ENCODE peak calls at places on chromosomes 7 and 10, in six cellular contexts. One of them, this sample, is unnamed.

GRCh38 chr7:34160261-34160752 is 255.0 kb downstream of the BMPER start:
- DNase-seq in mesothelial cell of epicardium: no peak
- DNase-seq in epithelial cell of proximal tubule: no peak
- DNase-seq in cardiac fibroblast: peak
- DNase-seq in Peyer's patch: no peak
- DNase-seq in ovary: no peak
- DNase-seq in this sample: no peak

GRCh38 chr10:28663576-28664368 is 13.5 kb upstream of the BAMBI start:
- DNase-seq in cardiac fibroblast: peak
- DNase-seq in epithelial cell of proximal tubule: no peak
- DNase-seq in mesothelial cell of epicardium: peak
- DNase-seq in ovary: peak
- DNase-seq in Peyer's patch: peak
- DNase-seq in this sample: no peak

GRCh38 chr7:150322114-150322832 is 882 bp upstream of the LRRC61 start:
- DNase-seq in epithelial cell of proximal tubule: no peak
- DNase-seq in mesothelial cell of epicardium: no peak
- DNase-seq in ovary: no peak
- DNase-seq in Peyer's patch: no peak
- DNase-seq in cardiac fibroblast: no peak
- DNase-seq in this sample: no peak

GRCh38 chr10:77228559-77228958 is 409.0 kb downstream of the KCNMA1 start:
- DNase-seq in ovary: no peak
- DNase-seq in Peyer's patch: no peak
- DNase-seq in cardiac fibroblast: no peak
- DNase-seq in mesothelial cell of epicardium: no peak
- DNase-seq in epithelial cell of proximal tubule: no peak
- DNase-seq in this sample: no peak

GRCh38 chr10:97875391-97875790 is 25.7 kb downstream of the GOLGA7B start:
- DNase-seq in Peyer's patch: no peak
- DNase-seq in epithelial cell of proximal tubule: no peak
- DNase-seq in mesothelial cell of epicardium: no peak
- DNase-seq in ovary: no peak
- DNase-seq in cardiac fibroblast: no peak
- DNase-seq in this sample: no peak

GRCh38 chr7:108099650-108100049 is 30.5 kb downstream of the LAMB4 start:
- DNase-seq in mesothelial cell of epicardium: no peak
- DNase-seq in cardiac fibroblast: no peak
- DNase-seq in epithelial cell of proximal tubule: no peak
- DNase-seq in Peyer's patch: no peak
- DNase-seq in ovary: no peak
- DNase-seq in this sample: no peak

GRCh38 chr7:7177044-7177517 is 5.3 kb upstream of the C1GALT1 start:
- DNase-seq in ovary: no peak
- DNase-seq in epithelial cell of proximal tubule: peak
- DNase-seq in cardiac fibroblast: peak
- DNase-seq in mesothelial cell of epicardium: no peak
- DNase-seq in Peyer's patch: no peak
- DNase-seq in this sample: peak

GRCh38 chr10:19710600-19710999 is 105.6 kb upstream of the PLXDC2 start:
- DNase-seq in epithelial cell of proximal tubule: no peak
- DNase-seq in cardiac fibroblast: no peak
- DNase-seq in ovary: no peak
- DNase-seq in mesothelial cell of epicardium: no peak
- DNase-seq in Peyer's patch: no peak
- DNase-seq in this sample: no peak

GRCh38 chr10:93566435-93567276 is at the start of gene FFAR4:
- DNase-seq in cardiac fibroblast: peak
- DNase-seq in Peyer's patch: no peak
- DNase-seq in epithelial cell of proximal tubule: no peak
- DNase-seq in ovary: no peak
- DNase-seq in mesothelial cell of epicardium: no peak
- DNase-seq in this sample: no peak

GRCh38 chr7:74193054-74193453 is 16.8 kb upstream of the LAT2 start:
- DNase-seq in ovary: no peak
- DNase-seq in mesothelial cell of epicardium: no peak
- DNase-seq in epithelial cell of proximal tubule: no peak
- DNase-seq in cardiac fibroblast: no peak
- DNase-seq in Peyer's patch: no peak
- DNase-seq in this sample: no peak

GRCh38 chr10:11901036-11901301 is 77.8 kb downstream of the PROSER2 start:
- DNase-seq in epithelial cell of proximal tubule: no peak
- DNase-seq in ovary: no peak
- DNase-seq in Peyer's patch: no peak
- DNase-seq in cardiac fibroblast: no peak
- DNase-seq in mesothelial cell of epicardium: no peak
- DNase-seq in this sample: no peak

GRCh38 chr7:31710171-31710570 is 23.2 kb downstream of the PPP1R17 start:
- DNase-seq in mesothelial cell of epicardium: no peak
- DNase-seq in ovary: no peak
- DNase-seq in epithelial cell of proximal tubule: no peak
- DNase-seq in Peyer's patch: no peak
- DNase-seq in cardiac fibroblast: no peak
- DNase-seq in this sample: no peak

GRCh38 chr10:10930979-10931743 is 86.5 kb upstream of the CELF2 start:
- DNase-seq in mesothelial cell of epicardium: no peak
- DNase-seq in Peyer's patch: no peak
- DNase-seq in cardiac fibroblast: no peak
- DNase-seq in epithelial cell of proximal tubule: no peak
- DNase-seq in ovary: no peak
- DNase-seq in this sample: no peak

GRCh38 chr7:78080241-78080640 is 281.7 kb downstream of the PHTF2 start:
- DNase-seq in Peyer's patch: no peak
- DNase-seq in epithelial cell of proximal tubule: no peak
- DNase-seq in cardiac fibroblast: no peak
- DNase-seq in ovary: no peak
- DNase-seq in mesothelial cell of epicardium: no peak
- DNase-seq in this sample: no peak

GRCh38 chr10:113386005-113386404 is 166.8 kb upstream of the HABP2 start:
- DNase-seq in mesothelial cell of epicardium: no peak
- DNase-seq in ovary: no peak
- DNase-seq in epithelial cell of proximal tubule: no peak
- DNase-seq in cardiac fibroblast: peak
- DNase-seq in Peyer's patch: no peak
- DNase-seq in this sample: no peak

GRCh38 chr10:49082767-49083166 is 32.6 kb downstream of the VSTM4 start:
- DNase-seq in epithelial cell of proximal tubule: no peak
- DNase-seq in Peyer's patch: no peak
- DNase-seq in ovary: peak
- DNase-seq in cardiac fibroblast: no peak
- DNase-seq in mesothelial cell of epicardium: no peak
- DNase-seq in this sample: no peak

GRCh38 chr7:14734839-14735321 is 167.7 kb downstream of the DGKB start:
- DNase-seq in ovary: no peak
- DNase-seq in mesothelial cell of epicardium: no peak
- DNase-seq in cardiac fibroblast: no peak
- DNase-seq in Peyer's patch: no peak
- DNase-seq in epithelial cell of proximal tubule: no peak
- DNase-seq in this sample: no peak
- TF ChIP-seq CTCF in ovary: no peak
- TF ChIP-seq CTCF in mesothelial cell of epicardium: no peak
- TF ChIP-seq CTCF in cardiac fibroblast: peak
- TF ChIP-seq CTCF in Peyer's patch: no peak
- TF ChIP-seq CTCF in epithelial cell of proximal tubule: peak
- TF ChIP-seq CTCF in this sample: no peak

GRCh38 chr7:83276250-83276649 is 113.6 kb upstream of the PCLO start:
- DNase-seq in ovary: no peak
- DNase-seq in cardiac fibroblast: no peak
- DNase-seq in epithelial cell of proximal tubule: no peak
- DNase-seq in Peyer's patch: no peak
- DNase-seq in mesothelial cell of epicardium: no peak
- DNase-seq in this sample: no peak

GRCh38 chr7:83273699-83274098 is 111.0 kb upstream of the PCLO start:
- DNase-seq in mesothelial cell of epicardium: no peak
- DNase-seq in ovary: no peak
- DNase-seq in epithelial cell of proximal tubule: no peak
- DNase-seq in cardiac fibroblast: no peak
- DNase-seq in Peyer's patch: no peak
- DNase-seq in this sample: no peak

GRCh38 chr7:83270407-83270806 is 107.7 kb upstream of the PCLO start:
- DNase-seq in epithelial cell of proximal tubule: no peak
- DNase-seq in ovary: no peak
- DNase-seq in cardiac fibroblast: no peak
- DNase-seq in Peyer's patch: no peak
- DNase-seq in mesothelial cell of epicardium: no peak
- DNase-seq in this sample: no peak

GRCh38 chr7:83267141-83267631 is 104.5 kb upstream of the PCLO start:
- DNase-seq in epithelial cell of proximal tubule: no peak
- DNase-seq in ovary: no peak
- DNase-seq in mesothelial cell of epicardium: no peak
- DNase-seq in cardiac fibroblast: peak
- DNase-seq in Peyer's patch: no peak
- DNase-seq in this sample: no peak

GRCh38 chr7:83271212-83272099 is 108.8 kb upstream of the PCLO start:
- DNase-seq in ovary: no peak
- DNase-seq in Peyer's patch: no peak
- DNase-seq in mesothelial cell of epicardium: no peak
- DNase-seq in epithelial cell of proximal tubule: no peak
- DNase-seq in cardiac fibroblast: peak
- DNase-seq in this sample: no peak
- TF ChIP-seq CTCF in ovary: no peak
- TF ChIP-seq CTCF in Peyer's patch: peak
- TF ChIP-seq CTCF in mesothelial cell of epicardium: no peak
- TF ChIP-seq CTCF in epithelial cell of proximal tubule: peak
- TF ChIP-seq CTCF in cardiac fibroblast: peak
- TF ChIP-seq CTCF in this sample: peak

DNA sequence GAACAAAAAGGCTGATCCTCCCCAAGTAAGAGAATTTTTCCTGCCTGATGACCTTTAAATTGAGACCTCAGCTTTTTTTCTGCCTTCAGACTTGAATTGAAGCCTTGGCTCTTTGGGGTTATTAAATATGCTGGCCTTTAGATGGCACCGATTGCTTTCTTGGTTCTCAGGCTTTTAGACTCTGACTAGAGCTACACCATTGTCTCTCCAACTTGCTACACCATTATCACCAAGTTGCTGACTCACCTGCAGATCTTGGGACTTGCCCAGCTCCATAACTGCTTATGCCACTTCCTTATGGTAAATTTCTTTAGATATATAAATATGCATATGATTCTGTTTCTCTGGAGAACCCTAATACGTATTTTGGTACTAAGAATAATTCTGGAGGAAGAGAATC is 3.1 kb upstream of the ABCA13 start:
- DNase-seq in cardiac fibroblast: peak
- DNase-seq in ovary: no peak
- DNase-seq in Peyer's patch: no peak
- DNase-seq in epithelial cell of proximal tubule: peak
- DNase-seq in mesothelial cell of epicardium: no peak
- DNase-seq in this sample: no peak
- TF ChIP-seq CTCF in cardiac fibroblast: no peak
- TF ChIP-seq CTCF in ovary: no peak
- TF ChIP-seq CTCF in Peyer's patch: no peak
- TF ChIP-seq CTCF in epithelial cell of proximal tubule: no peak
- TF ChIP-seq CTCF in mesothelial cell of epicardium: no peak
- TF ChIP-seq CTCF in this sample: no peak

GRCh38 chr7:24403557-24403956 is 119.6 kb downstream of the NPY start:
- DNase-seq in mesothelial cell of epicardium: no peak
- DNase-seq in epithelial cell of proximal tubule: no peak
- DNase-seq in Peyer's patch: no peak
- DNase-seq in cardiac fibroblast: no peak
- DNase-seq in ovary: no peak
- DNase-seq in this sample: no peak

GRCh38 chr7:24404315-24404714 is 120.3 kb downstream of the NPY start:
- DNase-seq in mesothelial cell of epicardium: no peak
- DNase-seq in ovary: no peak
- DNase-seq in cardiac fibroblast: no peak
- DNase-seq in epithelial cell of proximal tubule: no peak
- DNase-seq in Peyer's patch: no peak
- DNase-seq in this sample: no peak

GRCh38 chr7:24405002-24405401 is 121.0 kb downstream of the NPY start:
- DNase-seq in mesothelial cell of epicardium: no peak
- DNase-seq in cardiac fibroblast: no peak
- DNase-seq in ovary: no peak
- DNase-seq in epithelial cell of proximal tubule: no peak
- DNase-seq in Peyer's patch: no peak
- DNase-seq in this sample: no peak

GRCh38 chr7:24402655-24403054 is 118.7 kb downstream of the NPY start:
- DNase-seq in epithelial cell of proximal tubule: no peak
- DNase-seq in mesothelial cell of epicardium: no peak
- DNase-seq in Peyer's patch: no peak
- DNase-seq in ovary: no peak
- DNase-seq in cardiac fibroblast: no peak
- DNase-seq in this sample: no peak

GRCh38 chr7:24401628-24402593 is 117.9 kb downstream of the NPY start:
- DNase-seq in ovary: no peak
- DNase-seq in Peyer's patch: no peak
- DNase-seq in epithelial cell of proximal tubule: no peak
- DNase-seq in mesothelial cell of epicardium: no peak
- DNase-seq in cardiac fibroblast: peak
- DNase-seq in this sample: no peak
- TF ChIP-seq CTCF in ovary: peak
- TF ChIP-seq CTCF in Peyer's patch: peak
- TF ChIP-seq CTCF in epithelial cell of proximal tubule: peak
- TF ChIP-seq CTCF in mesothelial cell of epicardium: peak
- TF ChIP-seq CTCF in cardiac fibroblast: peak
- TF ChIP-seq CTCF in this sample: peak

GRCh38 chr7:75757298-75757676 is 14.7 kb downstream of the CCL26 start:
- DNase-seq in cardiac fibroblast: no peak
- DNase-seq in epithelial cell of proximal tubule: no peak
- DNase-seq in mesothelial cell of epicardium: no peak
- DNase-seq in ovary: no peak
- DNase-seq in Peyer's patch: no peak
- DNase-seq in this sample: no peak
- TF ChIP-seq CTCF in cardiac fibroblast: no peak
- TF ChIP-seq CTCF in epithelial cell of proximal tubule: no peak
- TF ChIP-seq CTCF in mesothelial cell of epicardium: no peak
- TF ChIP-seq CTCF in ovary: no peak
- TF ChIP-seq CTCF in Peyer's patch: no peak
- TF ChIP-seq CTCF in this sample: no peak

GRCh38 chr7:837001-837400 is 4.7 kb downstream of the SUN1 start:
- DNase-seq in ovary: no peak
- DNase-seq in mesothelial cell of epicardium: no peak
- DNase-seq in Peyer's patch: no peak
- DNase-seq in cardiac fibroblast: no peak
- DNase-seq in epithelial cell of proximal tubule: no peak
- DNase-seq in this sample: no peak
- TF ChIP-seq CTCF in ovary: no peak
- TF ChIP-seq CTCF in mesothelial cell of epicardium: no peak
- TF ChIP-seq CTCF in Peyer's patch: no peak
- TF ChIP-seq CTCF in cardiac fibroblast: no peak
- TF ChIP-seq CTCF in epithelial cell of proximal tubule: no peak
- TF ChIP-seq CTCF in this sample: no peak

DNA sequence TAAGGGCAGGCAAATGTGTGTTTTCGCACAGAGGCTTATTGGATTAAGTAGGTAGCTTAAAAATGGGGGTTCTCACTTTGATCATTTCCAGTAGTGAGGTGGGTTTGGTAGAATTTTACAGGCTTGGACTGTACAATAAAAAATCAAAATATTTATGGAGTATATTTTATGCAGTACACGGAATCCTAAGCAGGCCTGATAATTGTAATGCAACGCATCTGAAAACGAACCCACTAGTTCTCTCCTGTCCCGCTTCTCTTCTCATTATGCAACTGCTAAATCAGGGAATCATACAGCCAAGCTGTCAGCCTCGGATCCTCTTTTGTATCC is 377 bp upstream of the POLR1F start:
- DNase-seq in mesothelial cell of epicardium: no peak
- DNase-seq in epithelial cell of proximal tubule: no peak
- DNase-seq in Peyer's patch: no peak
- DNase-seq in ovary: no peak
- DNase-seq in cardiac fibroblast: no peak
- DNase-seq in this sample: no peak
- TF ChIP-seq CTCF in mesothelial cell of epicardium: no peak
- TF ChIP-seq CTCF in epithelial cell of proximal tubule: no peak
- TF ChIP-seq CTCF in Peyer's patch: no peak
- TF ChIP-seq CTCF in ovary: no peak
- TF ChIP-seq CTCF in cardiac fibroblast: no peak
- TF ChIP-seq CTCF in this sample: no peak

This sample was measured in keratinocyte.